ENCODE peak calls at places on chromosomes 1 and 21, in seven cellular contexts. One of them, this sample, is unnamed. For H3K4me1, the result is how much of the 10 kb centered on the place peaks cover.

GRCh38 chr1:229268505-229268904 is 2.4 kb upstream of the RAB4A start:
- DNase-seq in heart left ventricle: no peak
- DNase-seq in IMR-90: no peak
- DNase-seq in ovary: no peak
- DNase-seq in endothelial cell of umbilical vein: no peak
- DNase-seq in body of pancreas: no peak
- DNase-seq in testis: no peak
- DNase-seq in this sample: no peak

GRCh38 chr1:218182455-218182854 is 102.6 kb upstream of the RRP15 start:
- DNase-seq in endothelial cell of umbilical vein: no peak
- DNase-seq in heart left ventricle: no peak
- DNase-seq in IMR-90: no peak
- DNase-seq in testis: no peak
- DNase-seq in ovary: no peak
- DNase-seq in body of pancreas: no peak
- DNase-seq in this sample: no peak

GRCh38 chr21:46239817-46240325 is 11.3 kb upstream of the LSS start:
- DNase-seq in body of pancreas: no peak
- DNase-seq in testis: no peak
- DNase-seq in IMR-90: no peak
- DNase-seq in endothelial cell of umbilical vein: no peak
- DNase-seq in heart left ventricle: no peak
- DNase-seq in ovary: no peak
- DNase-seq in this sample: no peak

GRCh38 chr1:213231795-213232231 is 180.8 kb downstream of the RPS6KC1 start:
- DNase-seq in heart left ventricle: no peak
- DNase-seq in testis: no peak
- DNase-seq in body of pancreas: no peak
- DNase-seq in ovary: no peak
- DNase-seq in endothelial cell of umbilical vein: no peak
- DNase-seq in IMR-90: peak
- DNase-seq in this sample: no peak

GRCh38 chr1:21550866-21551475 is 41.7 kb downstream of the ALPL start:
- DNase-seq in body of pancreas: no peak
- DNase-seq in ovary: no peak
- DNase-seq in heart left ventricle: no peak
- DNase-seq in endothelial cell of umbilical vein: no peak
- DNase-seq in IMR-90: no peak
- DNase-seq in testis: no peak
- DNase-seq in this sample: no peak

GRCh38 chr1:214545293-214545692 is 6.1 kb downstream of the PTPN14 start:
- DNase-seq in testis: no peak
- DNase-seq in ovary: no peak
- DNase-seq in heart left ventricle: no peak
- DNase-seq in IMR-90: no peak
- DNase-seq in endothelial cell of umbilical vein: no peak
- DNase-seq in body of pancreas: no peak
- DNase-seq in this sample: no peak

GRCh38 chr1:113396585-113396984 is 6.3 kb downstream of the MAGI3 start:
- DNase-seq in testis: no peak
- DNase-seq in endothelial cell of umbilical vein: peak
- DNase-seq in body of pancreas: no peak
- DNase-seq in ovary: no peak
- DNase-seq in heart left ventricle: no peak
- DNase-seq in IMR-90: peak
- DNase-seq in this sample: no peak

GRCh38 chr1:205481629-205482071 is 22.8 kb upstream of the CDK18 start:
- DNase-seq in IMR-90: no peak
- DNase-seq in testis: no peak
- DNase-seq in body of pancreas: no peak
- DNase-seq in endothelial cell of umbilical vein: no peak
- DNase-seq in ovary: no peak
- DNase-seq in heart left ventricle: no peak
- DNase-seq in this sample: no peak

GRCh38 chr1:24580756-24581155 is 24.9 kb downstream of the NCMAP start:
- DNase-seq in IMR-90: no peak
- DNase-seq in ovary: no peak
- DNase-seq in body of pancreas: no peak
- DNase-seq in heart left ventricle: no peak
- DNase-seq in endothelial cell of umbilical vein: no peak
- DNase-seq in testis: no peak
- DNase-seq in this sample: no peak

GRCh38 chr1:40712997-40713396 is 21.5 kb downstream of the NFYC start:
- DNase-seq in body of pancreas: no peak
- DNase-seq in IMR-90: no peak
- DNase-seq in testis: no peak
- DNase-seq in ovary: no peak
- DNase-seq in heart left ventricle: no peak
- DNase-seq in endothelial cell of umbilical vein: peak
- DNase-seq in this sample: no peak
- TF ChIP-seq POLR2A in body of pancreas: no peak
- TF ChIP-seq POLR2A in IMR-90: no peak
- TF ChIP-seq POLR2A in testis: no peak
- TF ChIP-seq POLR2A in ovary: no peak
- TF ChIP-seq POLR2A in heart left ventricle: no peak
- TF ChIP-seq POLR2A in endothelial cell of umbilical vein: no peak
- TF ChIP-seq POLR2A in this sample: no peak

GRCh38 chr1:62643283-62643682 is 44.9 kb downstream of the DOCK7 start:
- DNase-seq in heart left ventricle: no peak
- DNase-seq in testis: no peak
- DNase-seq in ovary: no peak
- DNase-seq in IMR-90: no peak
- DNase-seq in body of pancreas: no peak
- DNase-seq in endothelial cell of umbilical vein: no peak
- DNase-seq in this sample: no peak
- H3K4me1 ChIP-seq in heart left ventricle: under half
- H3K4me1 ChIP-seq in testis: under half
- H3K4me1 ChIP-seq in ovary: under half
- H3K4me1 ChIP-seq in IMR-90: under half
- H3K4me1 ChIP-seq in body of pancreas: under half
- H3K4me1 ChIP-seq in endothelial cell of umbilical vein: under half
- H3K4me1 ChIP-seq in this sample: under half

GRCh38 chr1:234721476-234722266 is 111.7 kb upstream of the IRF2BP2 start:
- DNase-seq in testis: peak
- DNase-seq in IMR-90: peak
- DNase-seq in heart left ventricle: peak
- DNase-seq in endothelial cell of umbilical vein: peak
- DNase-seq in ovary: peak
- DNase-seq in body of pancreas: peak
- DNase-seq in this sample: peak

GRCh38 chr1:234719454-234720258 is 109.7 kb upstream of the IRF2BP2 start:
- DNase-seq in IMR-90: no peak
- DNase-seq in body of pancreas: no peak
- DNase-seq in ovary: no peak
- DNase-seq in heart left ventricle: no peak
- DNase-seq in endothelial cell of umbilical vein: peak
- DNase-seq in testis: no peak
- DNase-seq in this sample: no peak

GRCh38 chr1:234720709-234721436 is 110.9 kb upstream of the IRF2BP2 start:
- DNase-seq in endothelial cell of umbilical vein: no peak
- DNase-seq in ovary: no peak
- DNase-seq in testis: no peak
- DNase-seq in heart left ventricle: no peak
- DNase-seq in body of pancreas: no peak
- DNase-seq in IMR-90: no peak
- DNase-seq in this sample: no peak

GRCh38 chr1:234716907-234717375 is 107.0 kb upstream of the IRF2BP2 start:
- DNase-seq in heart left ventricle: no peak
- DNase-seq in testis: no peak
- DNase-seq in endothelial cell of umbilical vein: no peak
- DNase-seq in IMR-90: no peak
- DNase-seq in body of pancreas: no peak
- DNase-seq in ovary: no peak
- DNase-seq in this sample: no peak

DNA sequence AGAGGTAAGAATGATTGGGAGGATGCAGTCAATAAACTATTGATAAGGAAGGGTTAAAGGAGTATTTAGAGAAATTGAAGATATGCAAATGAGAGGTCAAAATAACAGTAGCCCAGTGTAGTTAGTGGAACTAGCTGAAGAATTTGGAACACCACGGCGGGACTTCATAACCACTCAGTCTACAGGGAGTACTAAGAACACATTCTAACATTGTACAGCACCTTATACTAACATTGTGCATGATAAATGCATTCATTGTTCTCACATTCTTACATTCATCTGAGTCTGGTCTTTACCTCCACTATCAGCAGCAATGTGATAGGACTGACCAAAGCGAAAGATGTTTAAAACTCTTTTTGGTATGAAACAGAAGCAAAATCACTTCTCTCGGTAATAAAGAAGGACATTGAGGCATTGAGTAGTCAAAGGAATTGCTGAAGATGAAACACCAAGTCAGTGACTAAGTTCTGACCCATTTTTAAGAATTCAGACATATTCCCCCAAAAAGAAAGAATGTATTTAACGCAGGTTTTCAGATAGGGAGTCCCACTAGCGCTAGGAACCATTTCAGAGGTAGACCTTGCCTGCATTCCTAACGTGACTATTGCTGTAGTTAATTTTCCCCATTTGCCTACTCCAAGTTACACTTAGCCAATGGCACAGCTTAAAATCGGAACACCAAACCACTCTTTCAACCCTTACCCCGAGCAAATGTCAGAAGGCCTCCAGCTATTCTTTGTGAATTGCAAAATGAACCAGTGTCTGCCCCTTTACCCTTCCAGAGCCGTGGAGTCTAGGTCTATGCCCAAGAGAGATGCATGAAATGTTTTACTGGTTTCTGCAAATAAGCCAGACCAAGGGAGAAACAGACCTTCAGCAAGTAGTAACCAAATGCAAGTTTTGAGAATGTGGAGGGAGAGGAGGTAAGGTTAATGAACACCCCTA is 108.8 kb upstream of the IRF2BP2 start:
- DNase-seq in testis: no peak
- DNase-seq in heart left ventricle: no peak
- DNase-seq in endothelial cell of umbilical vein: no peak
- DNase-seq in ovary: no peak
- DNase-seq in IMR-90: no peak
- DNase-seq in body of pancreas: no peak
- DNase-seq in this sample: no peak
- H3K27ac ChIP-seq in testis: peak
- H3K27ac ChIP-seq in heart left ventricle: peak
- H3K27ac ChIP-seq in endothelial cell of umbilical vein: peak
- H3K27ac ChIP-seq in ovary: no peak
- H3K27ac ChIP-seq in IMR-90: no peak
- H3K27ac ChIP-seq in body of pancreas: peak
- H3K27ac ChIP-seq in this sample: peak

DNA sequence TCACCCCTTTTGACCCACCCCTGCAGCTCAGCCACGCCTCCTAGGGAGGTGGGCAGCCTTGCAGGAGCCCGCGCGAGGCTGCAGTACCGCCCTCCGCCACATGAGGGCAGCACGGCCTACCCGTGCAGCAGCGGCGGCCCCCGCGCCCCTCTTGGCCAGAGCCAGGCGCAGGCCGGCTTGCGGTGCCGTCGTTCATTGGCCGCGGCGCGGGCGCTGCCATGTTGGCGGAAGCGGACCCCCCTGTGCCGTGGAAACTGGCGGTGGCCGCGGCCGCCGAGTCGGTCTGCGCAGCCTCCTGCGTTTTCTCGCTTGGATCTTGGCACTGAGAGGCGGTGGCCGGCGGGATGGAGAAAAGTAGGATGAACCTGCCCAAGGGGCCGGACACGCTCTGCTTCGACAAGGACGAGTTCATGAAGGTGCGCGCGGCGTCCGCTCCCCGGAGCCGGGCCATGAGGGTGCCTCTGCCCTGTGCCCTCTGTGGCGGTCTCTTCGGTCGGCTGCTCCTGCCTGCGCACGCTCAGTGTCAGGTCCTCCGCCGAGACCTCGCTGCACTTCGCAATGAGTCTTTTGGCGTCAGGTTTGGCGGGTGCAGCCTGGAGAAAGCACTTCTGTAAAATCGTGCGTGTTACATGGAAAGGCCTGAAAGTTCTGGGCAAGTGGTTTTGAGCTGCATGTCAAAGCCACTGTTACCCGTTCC is at the start of gene COG2:
- DNase-seq in body of pancreas: peak
- DNase-seq in heart left ventricle: peak
- DNase-seq in testis: peak
- DNase-seq in IMR-90: peak
- DNase-seq in ovary: peak
- DNase-seq in endothelial cell of umbilical vein: peak
- DNase-seq in this sample: peak
- TF ChIP-seq POLR2A in body of pancreas: peak
- TF ChIP-seq POLR2A in heart left ventricle: no peak
- TF ChIP-seq POLR2A in testis: no peak
- TF ChIP-seq POLR2A in IMR-90: peak
- TF ChIP-seq POLR2A in ovary: peak
- TF ChIP-seq POLR2A in endothelial cell of umbilical vein: peak
- TF ChIP-seq POLR2A in this sample: peak

GRCh38 chr1:183483224-183483623 is 10.9 kb downstream of the SMG7 start:
- DNase-seq in body of pancreas: no peak
- DNase-seq in ovary: no peak
- DNase-seq in endothelial cell of umbilical vein: no peak
- DNase-seq in testis: no peak
- DNase-seq in heart left ventricle: no peak
- DNase-seq in IMR-90: no peak
- DNase-seq in this sample: no peak
- H3K4me1 ChIP-seq in body of pancreas: under half
- H3K4me1 ChIP-seq in ovary: under half
- H3K4me1 ChIP-seq in endothelial cell of umbilical vein: under half
- H3K4me1 ChIP-seq in testis: under half
- H3K4me1 ChIP-seq in heart left ventricle: under half
- H3K4me1 ChIP-seq in IMR-90: under half
- H3K4me1 ChIP-seq in this sample: under half

GRCh38 chr1:180272395-180272794 is 42.3 kb downstream of the LHX4 start:
- DNase-seq in heart left ventricle: no peak
- DNase-seq in IMR-90: no peak
- DNase-seq in body of pancreas: no peak
- DNase-seq in ovary: no peak
- DNase-seq in testis: no peak
- DNase-seq in endothelial cell of umbilical vein: no peak
- DNase-seq in this sample: no peak

GRCh38 chr1:180273066-180273465 is 43.0 kb downstream of the LHX4 start:
- DNase-seq in heart left ventricle: no peak
- DNase-seq in IMR-90: no peak
- DNase-seq in endothelial cell of umbilical vein: no peak
- DNase-seq in body of pancreas: no peak
- DNase-seq in testis: no peak
- DNase-seq in ovary: no peak
- DNase-seq in this sample: peak

GRCh38 chr1:180270767-180271639 is 40.9 kb downstream of the LHX4 start:
- DNase-seq in heart left ventricle: peak
- DNase-seq in body of pancreas: no peak
- DNase-seq in IMR-90: peak
- DNase-seq in testis: no peak
- DNase-seq in endothelial cell of umbilical vein: no peak
- DNase-seq in ovary: no peak
- DNase-seq in this sample: peak

GRCh38 chr1:180269848-180270766 is 40.0 kb downstream of the LHX4 start:
- DNase-seq in endothelial cell of umbilical vein: no peak
- DNase-seq in IMR-90: no peak
- DNase-seq in body of pancreas: no peak
- DNase-seq in testis: no peak
- DNase-seq in heart left ventricle: no peak
- DNase-seq in ovary: no peak
- DNase-seq in this sample: no peak

GRCh38 chr1:180271640-180272255 is 41.7 kb downstream of the LHX4 start:
- DNase-seq in IMR-90: no peak
- DNase-seq in endothelial cell of umbilical vein: no peak
- DNase-seq in heart left ventricle: no peak
- DNase-seq in testis: no peak
- DNase-seq in ovary: no peak
- DNase-seq in body of pancreas: no peak
- DNase-seq in this sample: no peak
- H3K27ac ChIP-seq in IMR-90: peak
- H3K27ac ChIP-seq in endothelial cell of umbilical vein: no peak
- H3K27ac ChIP-seq in heart left ventricle: no peak
- H3K27ac ChIP-seq in testis: no peak
- H3K27ac ChIP-seq in ovary: no peak
- H3K27ac ChIP-seq in body of pancreas: no peak
- H3K27ac ChIP-seq in this sample: no peak